ENCODE peak calls at places on chromosomes 5 and 9, in four cellular contexts. B, J, I and C are unnamed samples.

GRCh38 chr5:173670791-173671120 is 54.3 kb upstream of the BOD1 start:
- DNase-seq in B (no peak), J (no peak), I (peak), C (no peak)

GRCh38 chr5:4113426-4113825 is 517.8 kb downstream of the IRX1 start:
- DNase-seq in B (no peak), J (no peak), I (no peak), C (no peak)

GRCh38 chr9:130971294-130971849 is 32.3 kb upstream of the FIBCD1 start:
- DNase-seq in B (no peak), J (no peak), I (peak), C (no peak)

GRCh38 chr9:129520981-129521380 is 99.9 kb downstream of the C9orf50 start:
- DNase-seq in B (no peak), J (no peak), I (peak), C (no peak)

GRCh38 chr5:168438349-168438748 is 47.9 kb upstream of the RARS1 start:
- DNase-seq in B (no peak), J (no peak), I (no peak), C (no peak)

GRCh38 chr5:140273401-140273877 is 29.5 kb downstream of the PFDN1 start:
- DNase-seq in B (no peak), J (no peak), I (no peak), C (no peak)

GRCh38 chr5:91030521-91031395 is 352.4 kb downstream of the ARRDC3 start:
- DNase-seq in B (no peak), J (no peak), I (no peak), C (no peak)

GRCh38 chr5:147613359-147613758 is 103.5 kb upstream of the DPYSL3 start:
- DNase-seq in B (no peak), J (no peak), I (no peak), C (no peak)

GRCh38 chr9:124216474-124217176 is 41.1 kb upstream of the NEK6 start:
- DNase-seq in B (no peak), J (peak), I (no peak), C (peak)

GRCh38 chr5:123035320-123035949 is 1.1 kb downstream of the PPIC start:
- DNase-seq in B (peak), J (no peak), I (peak), C (no peak)

GRCh38 chr5:172550996-172551395 is 90.1 kb upstream of the NEURL1B start:
- DNase-seq in B (no peak), J (no peak), I (no peak), C (no peak)

GRCh38 chr9:106859957-106860715 is 2.8 kb upstream of the ZNF462 start:
- DNase-seq in B (peak), J (no peak), I (peak), C (no peak)

GRCh38 chr9:131098391-131099087 is 2.2 kb downstream of the AIF1L start:
- DNase-seq in B (no peak), J (no peak), I (peak), C (no peak)

GRCh38 chr9:121294866-121295661 is 27.1 kb downstream of the GSN start:
- DNase-seq in B (no peak), J (no peak), I (no peak), C (no peak)

GRCh38 chr5:27403248-27403882 is 365.0 kb upstream of the CDH9 start:
- DNase-seq in B (peak), J (no peak), I (no peak), C (no peak)

GRCh38 chr9:12775373-12775962 is 648 bp downstream of the LURAP1L start:
- DNase-seq in B (peak), J (no peak), I (peak), C (no peak)

GRCh38 chr9:72635197-72635596 is 113.8 kb downstream of the TMC1 start:
- DNase-seq in B (no peak), J (no peak), I (no peak), C (peak)

GRCh38 chr5:83583859-83584258 is 112.3 kb downstream of the VCAN start:
- DNase-seq in B (peak), J (no peak), I (no peak), C (no peak)

GRCh38 chr5:146051678-146052077 is 53.7 kb downstream of the PLAC8L1 start:
- DNase-seq in B (no peak), J (no peak), I (no peak), C (no peak)

GRCh38 chr9:69090140-69090750 is 54.7 kb downstream of the FXN start:
- DNase-seq in B (no peak), J (no peak), I (no peak), C (no peak)

GRCh38 chr9:95429948-95430620 is 86.7 kb downstream of the PTCH1 start:
- DNase-seq in B (no peak), J (no peak), I (no peak), C (no peak)

GRCh38 chr9:120556780-120557179 is 23.2 kb downstream of the CDK5RAP2 start:
- DNase-seq in B (no peak), J (no peak), I (no peak), C (no peak)

GRCh38 chr5:171494452-171495121 is 75.1 kb downstream of the FGF18 start:
- DNase-seq in B (peak), J (no peak), I (no peak), C (no peak)

GRCh38 chr5:116289276-116289675 is 204.5 kb downstream of the COMMD10 start:
- DNase-seq in B (no peak), J (no peak), I (no peak), C (no peak)

GRCh38 chr5:175585573-175585972 is 72.3 kb upstream of the HRH2 start:
- DNase-seq in B (no peak), J (no peak), I (no peak), C (no peak)

GRCh38 chr9:70120834-70121510 is 77.3 kb downstream of the MAMDC2 start:
- DNase-seq in B (peak), J (no peak), I (no peak), C (no peak)

GRCh38 chr5:82641362-82641988 is 363.3 kb upstream of the RPS23 start:
- DNase-seq in B (peak), J (no peak), I (no peak), C (peak)

GRCh38 chr5:134079748-134080581 is 34.5 kb upstream of the TCF7 start:
- DNase-seq in B (no peak), J (no peak), I (peak), C (no peak)

GRCh38 chr5:117326997-117327396 is 752.4 kb upstream of the SEMA6A start:
- DNase-seq in B (no peak), J (no peak), I (no peak), C (no peak)

GRCh38 chr9:84846501-84847323 is 177.2 kb downstream of the NTRK2 start:
- DNase-seq in B (peak), J (no peak), I (no peak), C (no peak)

GRCh38 chr5:93357686-93358085 is 223.3 kb downstream of the NR2F1-AS1 start:
- DNase-seq in B (no peak), J (no peak), I (no peak), C (no peak)